ENCODE peak calls at places on chromosomes 16 and 17, in four cellular contexts. D is astrocyte of the spinal cord, R is endothelial cell, K is EL. I is an unnamed sample.

GRCh38 chr16:68061396-68061795 is 23.8 kb upstream of the NFATC3 start:
- DNase-seq in K (no peak), D (no peak), R (no peak), I (no peak)

GRCh38 chr16:69182730-69183416 is 4.1 kb upstream of the SNTB2 start:
- DNase-seq in K (no peak), D (no peak), R (no peak), I (no peak)

GRCh38 chr17:80413771-80414507 is 1.0 kb upstream of the ENDOV start:
- DNase-seq in D (no peak), K (no peak), R (no peak), I (peak)

GRCh38 chr16:88376835-88377726 is 5.7 kb upstream of the ZNF469 start:
- DNase-seq in R (no peak), K (peak), D (no peak), I (no peak)

GRCh38 chr16:87178977-87179376 is 138.2 kb downstream of the C16orf95 start:
- DNase-seq in D (peak), R (peak), K (peak), I (peak)

GRCh38 chr16:49277766-49278566 is 3.7 kb downstream of the CBLN1 start:
- DNase-seq in K (no peak), D (no peak), R (peak), I (peak)

GRCh38 chr17:32930512-32930911 is 2.6 kb downstream of the TMEM98 start:
- DNase-seq in K (no peak), R (no peak), D (no peak), I (no peak)

GRCh38 chr17:66986659-66987058 is 22.2 kb downstream of the CACNG4 start:
- DNase-seq in D (no peak), K (no peak), R (no peak), I (no peak)

GRCh38 chr16:58756650-58757332 is 22.7 kb upstream of the GOT2 start:
- DNase-seq in D (no peak), R (no peak), K (no peak), I (no peak)

GRCh38 chr16:56606688-56607618 is 1.4 kb upstream of the MT2A start:
- DNase-seq in K (peak), R (peak), D (peak), I (peak)

GRCh38 chr16:70780546-70780945 is 20.4 kb downstream of the VAC14 start:
- DNase-seq in D (no peak), K (no peak), R (no peak), I (no peak)

GRCh38 chr16:56771558-56772279 is 41.8 kb downstream of the NUP93 start:
- DNase-seq in K (no peak), D (no peak), R (no peak), I (no peak)

GRCh38 chr17:75011788-75012319 is 616 bp upstream of the MRPL58 start:
- DNase-seq in R (no peak), D (peak), K (peak), I (peak)

GRCh38 chr16:50547944-50548658 is at the start of gene NKD1:
- DNase-seq in R (peak), D (peak), K (peak), I (peak)

GRCh38 chr17:16506188-16506587 is 14.2 kb upstream of the LRRC75A start:
- DNase-seq in R (no peak), K (no peak), D (no peak), I (no peak)

GRCh38 chr16:30637952-30638351 is 12.8 kb upstream of the PRR14 start:
- DNase-seq in K (peak), R (no peak), D (peak), I (peak)

GRCh38 chr17:63356275-63356905 is 89.7 kb downstream of the CYB561 start:
- DNase-seq in K (peak), D (peak), R (no peak), I (peak)

GRCh38 chr17:47997595-47997994 is 26.7 kb downstream of the CDK5RAP3 start:
- DNase-seq in R (no peak), K (no peak), D (no peak), I (no peak)

GRCh38 chr17:57372156-57372555 is 115.8 kb downstream of the MSI2 start:
- DNase-seq in K (peak), R (no peak), D (peak), I (peak)

GRCh38 chr16:84928679-84929420 is 82.5 kb downstream of the ZDHHC7 start:
- DNase-seq in R (no peak), K (peak), D (no peak), I (peak)

GRCh38 chr17:34811561-34811960 is 149.7 kb downstream of the CCT6B start:
- DNase-seq in K (no peak), R (no peak), D (no peak), I (no peak)

GRCh38 chr16:4698321-4699029 is 5.1 kb downstream of the NUDT16L1 start:
- DNase-seq in K (no peak), R (no peak), D (no peak), I (no peak)

GRCh38 chr17:9470171-9470570 is 105.4 kb downstream of the STX8 start:
- DNase-seq in R (no peak), K (no peak), D (peak), I (no peak)

GRCh38 chr17:15298176-15298575 is 33.0 kb upstream of the PMP22 start:
- DNase-seq in R (no peak), K (peak), D (peak), I (no peak)

GRCh38 chr16:1579214-1579613 is 32.7 kb downstream of the IFT140 start:
- DNase-seq in R (no peak), D (no peak), K (no peak), I (no peak)